ENCODE peak calls at places on chromosome 12, in nine cellular contexts. One of them, this sample, is unnamed.

GRCh38 chr12:105369014-105369413 is 38.5 kb downstream of the C12orf75 start:
- DNase-seq in IMR-90: peak; percentile 84
- DNase-seq in endodermal cell: no peak
- DNase-seq in psoas muscle: no peak
- DNase-seq in testis: no peak
- DNase-seq in right cardiac atrium: no peak
- DNase-seq in Peyer's patch: no peak
- DNase-seq in esophagus squamous epithelium: no peak
- DNase-seq in adrenal gland: no peak
- DNase-seq in this sample: no peak

GRCh38 chr12:27969901-27970390 is 2.6 kb downstream of the PTHLH start:
- DNase-seq in testis: peak; percentile 67
- DNase-seq in esophagus squamous epithelium: no peak
- DNase-seq in psoas muscle: peak; percentile 31
- DNase-seq in adrenal gland: no peak
- DNase-seq in endodermal cell: peak; percentile 94
- DNase-seq in Peyer's patch: peak; percentile 61
- DNase-seq in IMR-90: peak; percentile 53
- DNase-seq in right cardiac atrium: peak; percentile 76
- DNase-seq in this sample: peak; percentile 79

GRCh38 chr12:110577717-110578521 is 5.2 kb downstream of the PPTC7 start:
- DNase-seq in testis: no peak
- DNase-seq in right cardiac atrium: no peak
- DNase-seq in esophagus squamous epithelium: no peak
- DNase-seq in Peyer's patch: no peak
- DNase-seq in endodermal cell: peak; percentile 26
- DNase-seq in IMR-90: peak; percentile 88
- DNase-seq in adrenal gland: no peak
- DNase-seq in psoas muscle: no peak
- DNase-seq in this sample: no peak

GRCh38 chr12:103665971-103666370 is 78.9 kb downstream of the STAB2 start:
- DNase-seq in adrenal gland: no peak
- DNase-seq in right cardiac atrium: no peak
- DNase-seq in psoas muscle: no peak
- DNase-seq in testis: no peak
- DNase-seq in Peyer's patch: no peak
- DNase-seq in endodermal cell: peak; percentile 72
- DNase-seq in IMR-90: no peak
- DNase-seq in esophagus squamous epithelium: no peak
- DNase-seq in this sample: no peak

GRCh38 chr12:91565246-91565645 is 382.6 kb upstream of the DCN start:
- DNase-seq in esophagus squamous epithelium: no peak
- DNase-seq in IMR-90: no peak
- DNase-seq in testis: peak; percentile 30
- DNase-seq in endodermal cell: no peak
- DNase-seq in right cardiac atrium: no peak
- DNase-seq in psoas muscle: no peak
- DNase-seq in adrenal gland: no peak
- DNase-seq in Peyer's patch: no peak
- DNase-seq in this sample: no peak

GRCh38 chr12:127381681-127382080 is 885.3 kb upstream of the TMEM132C start:
- DNase-seq in Peyer's patch: no peak
- DNase-seq in testis: no peak
- DNase-seq in right cardiac atrium: no peak
- DNase-seq in endodermal cell: no peak
- DNase-seq in psoas muscle: no peak
- DNase-seq in IMR-90: no peak
- DNase-seq in esophagus squamous epithelium: no peak
- DNase-seq in adrenal gland: no peak
- DNase-seq in this sample: no peak

GRCh38 chr12:11555743-11556625 is 93.5 kb upstream of the ETV6 start:
- DNase-seq in esophagus squamous epithelium: no peak
- DNase-seq in right cardiac atrium: no peak
- DNase-seq in adrenal gland: no peak
- DNase-seq in endodermal cell: no peak
- DNase-seq in Peyer's patch: no peak
- DNase-seq in testis: no peak
- DNase-seq in IMR-90: no peak
- DNase-seq in psoas muscle: no peak
- DNase-seq in this sample: no peak

GRCh38 chr12:99916555-99916954 is 68.2 kb downstream of the ANKS1B start:
- DNase-seq in IMR-90: no peak
- DNase-seq in endodermal cell: no peak
- DNase-seq in adrenal gland: no peak
- DNase-seq in right cardiac atrium: no peak
- DNase-seq in Peyer's patch: no peak
- DNase-seq in esophagus squamous epithelium: no peak
- DNase-seq in testis: no peak
- DNase-seq in psoas muscle: no peak
- DNase-seq in this sample: no peak

GRCh38 chr12:41856228-41856627 is 288.4 kb downstream of the GXYLT1 start:
- DNase-seq in psoas muscle: no peak
- DNase-seq in endodermal cell: no peak
- DNase-seq in Peyer's patch: no peak
- DNase-seq in esophagus squamous epithelium: no peak
- DNase-seq in right cardiac atrium: no peak
- DNase-seq in IMR-90: no peak
- DNase-seq in adrenal gland: no peak
- DNase-seq in testis: no peak
- DNase-seq in this sample: no peak

GRCh38 chr12:2338381-2338780 is 285.6 kb downstream of the CACNA1C start:
- DNase-seq in Peyer's patch: no peak
- DNase-seq in endodermal cell: no peak
- DNase-seq in esophagus squamous epithelium: no peak
- DNase-seq in testis: no peak
- DNase-seq in psoas muscle: no peak
- DNase-seq in right cardiac atrium: no peak
- DNase-seq in adrenal gland: no peak
- DNase-seq in IMR-90: no peak
- DNase-seq in this sample: no peak
- H3K27ac ChIP-seq in Peyer's patch: no peak overlapping the region
- H3K27ac ChIP-seq in endodermal cell: no peak overlapping the region
- H3K27ac ChIP-seq in esophagus squamous epithelium: no peak overlapping the region
- H3K27ac ChIP-seq in testis: no peak overlapping the region
- H3K27ac ChIP-seq in psoas muscle: no peak overlapping the region
- H3K27ac ChIP-seq in right cardiac atrium: no peak overlapping the region
- H3K27ac ChIP-seq in adrenal gland: no peak overlapping the region
- H3K27ac ChIP-seq in IMR-90: peak overlapping the region; percentile 51
- H3K27ac ChIP-seq in this sample: no peak overlapping the region

GRCh38 chr12:79680051-79680450 is 10.7 kb downstream of the PAWR start:
- DNase-seq in IMR-90: no peak
- DNase-seq in adrenal gland: no peak
- DNase-seq in psoas muscle: no peak
- DNase-seq in right cardiac atrium: no peak
- DNase-seq in Peyer's patch: no peak
- DNase-seq in testis: no peak
- DNase-seq in endodermal cell: no peak
- DNase-seq in esophagus squamous epithelium: no peak
- DNase-seq in this sample: no peak

GRCh38 chr12:79685068-79685467 is 5.7 kb downstream of the PAWR start:
- DNase-seq in right cardiac atrium: no peak
- DNase-seq in endodermal cell: no peak
- DNase-seq in psoas muscle: no peak
- DNase-seq in adrenal gland: no peak
- DNase-seq in esophagus squamous epithelium: no peak
- DNase-seq in IMR-90: peak; percentile 88
- DNase-seq in Peyer's patch: no peak
- DNase-seq in testis: no peak
- DNase-seq in this sample: no peak

GRCh38 chr12:79681008-79681590 is 9.7 kb downstream of the PAWR start:
- DNase-seq in adrenal gland: no peak
- DNase-seq in endodermal cell: peak; percentile 61
- DNase-seq in right cardiac atrium: no peak
- DNase-seq in Peyer's patch: no peak
- DNase-seq in testis: no peak
- DNase-seq in IMR-90: peak; percentile 83
- DNase-seq in psoas muscle: no peak
- DNase-seq in esophagus squamous epithelium: no peak
- DNase-seq in this sample: no peak

GRCh38 chr12:79686171-79686570 is 4.6 kb downstream of the PAWR start:
- DNase-seq in psoas muscle: no peak
- DNase-seq in endodermal cell: no peak
- DNase-seq in esophagus squamous epithelium: no peak
- DNase-seq in testis: no peak
- DNase-seq in right cardiac atrium: no peak
- DNase-seq in IMR-90: no peak
- DNase-seq in Peyer's patch: no peak
- DNase-seq in adrenal gland: no peak
- DNase-seq in this sample: no peak

DNA sequence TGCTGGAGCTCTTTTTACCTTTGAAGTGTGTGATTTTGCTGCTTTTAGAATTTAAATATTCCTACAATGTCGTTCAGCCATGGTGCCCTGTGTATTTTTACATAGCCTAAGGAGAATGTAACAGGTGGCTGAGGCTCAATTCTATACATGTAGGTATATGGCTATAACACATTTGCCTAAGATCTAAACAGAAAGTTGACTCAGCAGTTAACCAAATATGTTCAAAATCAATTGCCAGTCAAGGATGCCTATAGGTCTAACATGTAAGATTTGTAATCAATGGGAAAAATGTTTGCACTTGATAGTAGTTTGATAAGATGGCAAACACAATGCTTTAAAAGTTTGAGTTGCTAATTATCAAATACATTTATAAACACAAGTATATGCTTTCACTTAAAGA is 8.2 kb downstream of the PAWR start:
- DNase-seq in endodermal cell: no peak
- DNase-seq in Peyer's patch: no peak
- DNase-seq in IMR-90: no peak
- DNase-seq in adrenal gland: no peak
- DNase-seq in psoas muscle: no peak
- DNase-seq in testis: no peak
- DNase-seq in esophagus squamous epithelium: no peak
- DNase-seq in right cardiac atrium: no peak
- DNase-seq in this sample: no peak
- H3K4me1 ChIP-seq in endodermal cell: peaks cover 2% of the 10 kb centered on the region
- H3K4me1 ChIP-seq in Peyer's patch: peaks cover 37% of the 10 kb centered on the region
- H3K4me1 ChIP-seq in IMR-90: peaks cover 2% of the 10 kb centered on the region
- H3K4me1 ChIP-seq in adrenal gland: peaks cover 10% of the 10 kb centered on the region
- H3K4me1 ChIP-seq in psoas muscle: no peaks in the 10 kb centered on the region
- H3K4me1 ChIP-seq in testis: no peaks in the 10 kb centered on the region
- H3K4me1 ChIP-seq in esophagus squamous epithelium: peaks cover 5% of the 10 kb centered on the region
- H3K4me1 ChIP-seq in right cardiac atrium: no peaks in the 10 kb centered on the region
- H3K4me1 ChIP-seq in this sample: peaks cover 50% of the 10 kb centered on the region

GRCh38 chr12:121240484-121241202 is 30.7 kb downstream of the P2RX4 start:
- DNase-seq in right cardiac atrium: peak; percentile 94
- DNase-seq in IMR-90: no peak
- DNase-seq in adrenal gland: peak; percentile 34
- DNase-seq in endodermal cell: peak; percentile 78
- DNase-seq in esophagus squamous epithelium: no peak
- DNase-seq in Peyer's patch: peak; percentile 68
- DNase-seq in psoas muscle: peak; percentile 76
- DNase-seq in testis: peak; percentile 80
- DNase-seq in this sample: peak; percentile 31

GRCh38 chr12:121239704-121240420 is 29.9 kb downstream of the P2RX4 start:
- DNase-seq in Peyer's patch: no peak
- DNase-seq in right cardiac atrium: no peak
- DNase-seq in endodermal cell: no peak
- DNase-seq in psoas muscle: no peak
- DNase-seq in esophagus squamous epithelium: no peak
- DNase-seq in IMR-90: no peak
- DNase-seq in adrenal gland: no peak
- DNase-seq in testis: no peak
- DNase-seq in this sample: no peak

GRCh38 chr12:121238604-121239334 is 28.8 kb downstream of the P2RX4 start:
- DNase-seq in right cardiac atrium: no peak
- DNase-seq in Peyer's patch: no peak
- DNase-seq in testis: no peak
- DNase-seq in adrenal gland: no peak
- DNase-seq in esophagus squamous epithelium: no peak
- DNase-seq in IMR-90: no peak
- DNase-seq in psoas muscle: no peak
- DNase-seq in endodermal cell: peak; percentile 79
- DNase-seq in this sample: peak; percentile 75

GRCh38 chr12:121238086-121238485 is 28.2 kb downstream of the P2RX4 start:
- DNase-seq in esophagus squamous epithelium: no peak
- DNase-seq in Peyer's patch: no peak
- DNase-seq in psoas muscle: no peak
- DNase-seq in endodermal cell: no peak
- DNase-seq in right cardiac atrium: no peak
- DNase-seq in testis: no peak
- DNase-seq in IMR-90: no peak
- DNase-seq in adrenal gland: no peak
- DNase-seq in this sample: no peak

DNA sequence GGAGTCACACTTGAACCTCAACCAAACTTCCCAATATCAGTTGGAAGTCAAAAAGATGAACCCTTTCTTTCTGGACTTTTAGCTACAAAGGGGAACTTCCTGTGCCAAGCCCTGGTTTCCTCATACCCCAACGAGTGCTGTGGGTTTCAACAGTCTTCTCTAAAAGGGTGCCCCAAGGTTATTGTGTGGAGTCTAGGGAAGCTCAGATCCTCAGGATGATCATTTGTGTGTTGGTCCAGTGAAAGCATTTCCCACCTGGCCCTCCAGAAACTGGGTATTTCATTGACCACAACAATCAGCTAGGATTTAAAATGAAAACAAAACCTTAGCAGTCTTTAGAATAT is 29.4 kb downstream of the P2RX4 start:
- DNase-seq in endodermal cell: no peak
- DNase-seq in IMR-90: no peak
- DNase-seq in Peyer's patch: no peak
- DNase-seq in psoas muscle: no peak
- DNase-seq in esophagus squamous epithelium: no peak
- DNase-seq in right cardiac atrium: no peak
- DNase-seq in testis: no peak
- DNase-seq in adrenal gland: no peak
- DNase-seq in this sample: no peak
- H3K27ac ChIP-seq in endodermal cell: peak overlapping the region; percentile 74
- H3K27ac ChIP-seq in IMR-90: no peak overlapping the region
- H3K27ac ChIP-seq in Peyer's patch: peak overlapping the region; percentile 75
- H3K27ac ChIP-seq in psoas muscle: no peak overlapping the region
- H3K27ac ChIP-seq in esophagus squamous epithelium: peak overlapping the region; percentile 22
- H3K27ac ChIP-seq in right cardiac atrium: no peak overlapping the region
- H3K27ac ChIP-seq in testis: no peak overlapping the region
- H3K27ac ChIP-seq in adrenal gland: no peak overlapping the region
- H3K27ac ChIP-seq in this sample: peak overlapping the region; percentile 58

DNA sequence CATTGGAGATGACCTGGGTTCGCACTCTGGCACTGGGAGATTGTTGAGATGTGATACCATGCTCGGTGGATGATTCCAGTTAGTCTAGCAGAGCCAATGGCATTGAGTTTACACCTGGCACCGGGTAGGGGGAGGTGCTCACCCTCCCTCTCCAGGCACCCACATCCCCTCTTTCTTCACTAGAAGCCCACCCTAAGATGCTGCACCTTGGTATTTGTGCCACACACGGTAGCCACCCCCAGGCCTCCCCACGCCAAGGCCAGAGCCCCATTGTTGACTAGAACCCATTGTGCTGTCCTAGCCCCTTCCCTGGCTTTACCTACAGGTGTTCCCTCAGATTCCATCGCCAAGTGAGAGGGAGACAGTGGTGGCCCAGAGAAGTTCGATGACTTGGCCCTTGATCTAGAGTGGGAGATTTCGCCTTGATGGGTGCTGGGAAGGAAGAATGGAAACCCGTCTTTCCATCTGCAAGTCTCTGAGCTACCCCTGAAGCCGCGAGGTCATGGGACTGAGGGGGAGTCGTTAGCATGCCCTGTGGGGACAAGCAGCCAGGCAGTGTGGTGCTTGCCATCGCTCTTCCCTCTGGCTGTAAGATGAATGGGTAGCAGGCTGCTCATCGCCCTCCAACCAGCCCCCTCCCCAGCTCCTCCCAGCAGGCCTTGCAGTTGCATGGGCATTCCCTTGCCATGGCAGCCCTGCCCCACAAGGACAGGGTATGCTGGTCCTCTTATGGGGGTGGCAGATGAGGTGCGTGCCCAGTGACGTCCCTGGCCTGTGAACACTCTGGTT is 8.7 kb downstream of the CCND2 start:
- DNase-seq in IMR-90: no peak
- DNase-seq in endodermal cell: peak; percentile 50
- DNase-seq in testis: no peak
- DNase-seq in esophagus squamous epithelium: no peak
- DNase-seq in adrenal gland: peak; percentile 15
- DNase-seq in right cardiac atrium: no peak
- DNase-seq in psoas muscle: no peak
- DNase-seq in Peyer's patch: no peak
- DNase-seq in this sample: no peak
- H3K4me1 ChIP-seq in IMR-90: no peaks in the 10 kb centered on the region
- H3K4me1 ChIP-seq in endodermal cell: peaks cover 19% of the 10 kb centered on the region
- H3K4me1 ChIP-seq in testis: peaks cover 34% of the 10 kb centered on the region
- H3K4me1 ChIP-seq in esophagus squamous epithelium: peaks cover 4% of the 10 kb centered on the region
- H3K4me1 ChIP-seq in adrenal gland: peaks cover 64% of the 10 kb centered on the region
- H3K4me1 ChIP-seq in right cardiac atrium: peaks cover 9% of the 10 kb centered on the region
- H3K4me1 ChIP-seq in psoas muscle: peaks cover 11% of the 10 kb centered on the region
- H3K4me1 ChIP-seq in Peyer's patch: peaks cover 82% of the 10 kb centered on the region
- H3K4me1 ChIP-seq in this sample: peaks cover 32% of the 10 kb centered on the region